ENCODE peak calls at places on chromosomes 1 and 21, in nine cellular contexts. N, J, Y, L, D, I, C, W and S are unnamed samples.

GRCh38 chr1:91278754-91279153 is 125.9 kb downstream of the HFM1 start:
- DNase-seq in Y (no peak), C (no peak), D (no peak), J (peak; percentile 31), L (peak; percentile 7), W (peak; percentile 23), I (peak; percentile 3), N (no peak), S (no peak)

GRCh38 chr1:29668761-29669487 is 432.6 kb downstream of the PTPRU start:
- DNase-seq in J (no peak), I (no peak), L (peak; percentile 40), N (no peak), Y (no peak), D (no peak), W (no peak), C (no peak), S (no peak)

GRCh38 chr1:235423214-235423652 is 56.0 kb downstream of the TBCE start:
- DNase-seq in D (no peak), L (no peak), W (no peak), Y (no peak), C (no peak), N (no peak), I (no peak), J (no peak), S (no peak)

GRCh38 chr1:239987103-239987745 is 104.5 kb upstream of the FMN2 start:
- DNase-seq in C (peak; percentile 41), D (no peak), Y (no peak), J (peak; percentile 65), L (no peak), I (no peak), N (no peak), W (peak; percentile 42), S (no peak)

GRCh38 chr1:32716312-32717126 is 13.9 kb upstream of the SYNC start:
- DNase-seq in J (no peak), C (peak; percentile 75), Y (no peak), N (peak; percentile 99), L (no peak), D (no peak), W (no peak), I (no peak), S (peak; percentile 24)

GRCh38 chr1:8903908-8904650 is 25.6 kb upstream of the ENO1 start:
- DNase-seq in Y (peak; percentile 61), W (peak; percentile 25), C (peak; percentile 95), I (peak; percentile 91), D (no peak), N (no peak), L (peak; percentile 91), J (peak; percentile 93), S (no peak)

GRCh38 chr1:22131875-22132486 is 10.9 kb downstream of the WNT4 start:
- DNase-seq in C (peak; percentile 64), D (no peak), Y (peak; percentile 44), J (no peak), W (no peak), I (peak; percentile 46), N (peak; percentile 85), L (peak; percentile 26), S (peak; percentile 25)

GRCh38 chr21:45543371-45543709 is 1.1 kb upstream of the SLC19A1 start:
- DNase-seq in D (no peak), I (no peak), J (no peak), Y (no peak), L (no peak), N (peak; percentile 29), C (peak; percentile 7), W (no peak), S (no peak)

GRCh38 chr1:111236806-111237205 is 9.3 kb downstream of the CHI3L2 start:
- DNase-seq in C (no peak), D (no peak), L (no peak), W (no peak), N (no peak), J (no peak), Y (no peak), I (no peak), S (no peak)

GRCh38 chr1:87834941-87835340 is 506.3 kb downstream of the LMO4 start:
- DNase-seq in N (no peak), D (no peak), Y (no peak), W (no peak), J (no peak), I (no peak), L (no peak), C (peak; percentile 8), S (no peak)

GRCh38 chr1:93638307-93638847 is 43.3 kb downstream of the BCAR3 start:
- DNase-seq in W (no peak), I (no peak), N (no peak), L (no peak), J (no peak), C (no peak), D (no peak), Y (no peak), S (no peak)

GRCh38 chr1:98102369-98103030 is 181.7 kb upstream of the DPYD start:
- DNase-seq in Y (no peak), L (no peak), J (peak; percentile 44), C (no peak), I (no peak), D (no peak), N (no peak), W (no peak), S (no peak)

GRCh38 chr1:232033285-232033684 is 406.7 kb downstream of the DISC1 start:
- DNase-seq in I (no peak), L (no peak), C (no peak), D (no peak), N (no peak), Y (peak; percentile 11), W (no peak), J (no peak), S (no peak)

GRCh38 chr1:85313888-85314696 is 37.7 kb upstream of the BCL10 start:
- DNase-seq in D (no peak), I (peak; percentile 63), Y (no peak), L (peak; percentile 91), W (no peak), N (no peak), C (peak; percentile 97), J (peak; percentile 96), S (no peak)

GRCh38 chr1:107198581-107198980 is 57.7 kb downstream of the NTNG1 start:
- DNase-seq in D (no peak), N (no peak), C (peak; percentile 31), L (no peak), J (no peak), W (no peak), I (no peak), Y (no peak), S (no peak)

GRCh38 chr1:18486195-18486594 is 5.5 kb downstream of the KLHDC7A start:
- DNase-seq in I (no peak), W (no peak), J (no peak), N (peak; percentile 70), L (no peak), D (no peak), Y (no peak), C (peak; percentile 23), S (no peak)

GRCh38 chr1:94182191-94182590 is 55.2 kb downstream of the ARHGAP29 start:
- DNase-seq in J (no peak), I (no peak), Y (no peak), N (no peak), L (no peak), D (no peak), W (no peak), C (no peak), S (no peak)

GRCh38 chr1:116486424-116486823 is 84.4 kb downstream of the CD58 start:
- DNase-seq in D (no peak), L (peak; percentile 88), C (peak; percentile 45), N (no peak), I (no peak), Y (peak; percentile 42), J (peak; percentile 94), W (no peak), S (no peak)

GRCh38 chr1:90526954-90527353 is 190.1 kb downstream of the BARHL2 start:
- DNase-seq in N (no peak), Y (no peak), I (no peak), L (no peak), C (no peak), J (no peak), D (no peak), W (no peak), S (no peak)

GRCh38 chr1:107787299-107787698 is 177.7 kb downstream of the VAV3 start:
- DNase-seq in I (no peak), L (no peak), J (peak; percentile 2), N (peak; percentile 41), Y (no peak), W (no peak), C (peak; percentile 32), D (no peak), S (no peak)

GRCh38 chr1:61445269-61445825 is 279.6 kb downstream of the TM2D1 start:
- DNase-seq in D (no peak), Y (no peak), W (no peak), C (no peak), I (no peak), N (no peak), J (no peak), L (no peak), S (no peak)

GRCh38 chr1:206705744-206706297 is 21.1 kb downstream of the MAPKAPK2 start:
- DNase-seq in W (no peak), I (no peak), L (no peak), C (no peak), D (no peak), N (no peak), J (peak; percentile 67), Y (no peak), S (no peak)

GRCh38 chr1:206803221-206803730 is 31.0 kb upstream of the IL10 start:
- DNase-seq in J (no peak), I (no peak), L (no peak), N (no peak), C (no peak), Y (no peak), D (no peak), W (no peak), S (peak; percentile 67)

GRCh38 chr1:85047472-85048295 is 616 bp downstream of the MCOLN3 start:
- DNase-seq in W (no peak), Y (no peak), N (peak; percentile 44), C (peak; percentile 64), I (no peak), J (no peak), D (no peak), L (no peak), S (peak; percentile 2)